ENCODE peak calls at places on chromosomes 12 and 14, in five cellular contexts. Y is GM12878, I is H1, A is HepG2, X is K562. O is an unnamed sample.

GRCh38 chr12:118498171-118498570 is 121.8 kb downstream of the SUDS3 start:
- DNase-seq in Y (no peak), I (no peak), A (no peak), X (no peak), O (no peak)

GRCh38 chr12:59030415-59030814 is 110.1 kb upstream of the LRIG3 start:
- DNase-seq in Y (no peak), I (no peak), A (no peak), X (no peak), O (no peak)

GRCh38 chr12:53325539-53326061 is 4.2 kb upstream of the AAAS start:
- DNase-seq in Y (no peak), I (peak), A (peak), X (no peak), O (peak)

GRCh38 chr12:113980537-113981337 is 14.6 kb upstream of the RBM19 start:
- DNase-seq in Y (no peak), I (peak), A (peak), X (peak), O (peak)

GRCh38 chr14:104680806-104681688 is 8.4 kb upstream of the INF2 start:
- DNase-seq in Y (no peak), I (no peak), A (peak), X (no peak), O (no peak)

GRCh38 chr14:24607635-24608492 is 1.6 kb downstream of the GZMH start:
- DNase-seq in Y (no peak), I (no peak), A (no peak), X (no peak), O (no peak)

GRCh38 chr14:28754209-28754985 is 12.2 kb upstream of the FOXG1 start:
- DNase-seq in Y (peak), I (no peak), A (peak), X (peak), O (peak)

GRCh38 chr12:12779529-12779928 is 5.9 kb upstream of the APOLD1 start:
- DNase-seq in Y (no peak), I (no peak), A (peak), X (no peak), O (no peak)

GRCh38 chr12:24649209-24649608 is 299.7 kb downstream of the BCAT1 start:
- DNase-seq in Y (no peak), I (no peak), A (no peak), X (no peak), O (no peak)

GRCh38 chr12:109157986-109158385 is 41.6 kb downstream of the ACACB start:
- DNase-seq in Y (no peak), I (no peak), A (no peak), X (no peak), O (no peak)

GRCh38 chr14:90523544-90523943 is 126.7 kb downstream of the CALM1 start:
- DNase-seq in Y (no peak), I (no peak), A (no peak), X (no peak), O (no peak)

GRCh38 chr14:93073366-93073722 is 42.4 kb downstream of the ITPK1 start:
- DNase-seq in Y (no peak), I (no peak), A (no peak), X (no peak), O (no peak)

GRCh38 chr12:100741084-100741711 is 53.4 kb upstream of the ANO4 start:
- DNase-seq in Y (no peak), I (no peak), A (peak), X (peak), O (no peak)

GRCh38 chr12:20383612-20384011 is 15.3 kb downstream of the PDE3A start:
- DNase-seq in Y (no peak), I (no peak), A (no peak), X (no peak), O (no peak)

GRCh38 chr14:60753264-60754126 is 18.9 kb downstream of the MNAT1 start:
- DNase-seq in Y (peak), I (no peak), A (no peak), X (no peak), O (no peak)

GRCh38 chr12:60052483-60052882 is 456.7 kb downstream of the SLC16A7 start:
- DNase-seq in Y (no peak), I (no peak), A (no peak), X (no peak), O (no peak)

GRCh38 chr14:62655161-62655560 is 390.1 kb downstream of the KCNH5 start:
- DNase-seq in Y (no peak), I (no peak), A (no peak), X (no peak), O (no peak)

GRCh38 chr12:93773122-93773871 is 96.1 kb downstream of the CRADD start:
- DNase-seq in Y (no peak), I (no peak), A (no peak), X (no peak), O (no peak)

GRCh38 chr14:71693373-71693772 is 238.9 kb upstream of the RGS6 start:
- DNase-seq in Y (no peak), I (no peak), A (no peak), X (no peak), O (no peak)

GRCh38 chr12:89775336-89776005 is 66.8 kb upstream of the ATP2B1 start:
- DNase-seq in Y (no peak), I (no peak), A (no peak), X (no peak), O (no peak)

GRCh38 chr12:97555547-97556200 is 93.1 kb downstream of the RMST start:
- DNase-seq in Y (no peak), I (no peak), A (no peak), X (no peak), O (no peak)

GRCh38 chr12:53485955-53486729 is 13.1 kb downstream of the MAP3K12 start:
- DNase-seq in Y (no peak), I (no peak), A (no peak), X (no peak), O (no peak)

DNA sequence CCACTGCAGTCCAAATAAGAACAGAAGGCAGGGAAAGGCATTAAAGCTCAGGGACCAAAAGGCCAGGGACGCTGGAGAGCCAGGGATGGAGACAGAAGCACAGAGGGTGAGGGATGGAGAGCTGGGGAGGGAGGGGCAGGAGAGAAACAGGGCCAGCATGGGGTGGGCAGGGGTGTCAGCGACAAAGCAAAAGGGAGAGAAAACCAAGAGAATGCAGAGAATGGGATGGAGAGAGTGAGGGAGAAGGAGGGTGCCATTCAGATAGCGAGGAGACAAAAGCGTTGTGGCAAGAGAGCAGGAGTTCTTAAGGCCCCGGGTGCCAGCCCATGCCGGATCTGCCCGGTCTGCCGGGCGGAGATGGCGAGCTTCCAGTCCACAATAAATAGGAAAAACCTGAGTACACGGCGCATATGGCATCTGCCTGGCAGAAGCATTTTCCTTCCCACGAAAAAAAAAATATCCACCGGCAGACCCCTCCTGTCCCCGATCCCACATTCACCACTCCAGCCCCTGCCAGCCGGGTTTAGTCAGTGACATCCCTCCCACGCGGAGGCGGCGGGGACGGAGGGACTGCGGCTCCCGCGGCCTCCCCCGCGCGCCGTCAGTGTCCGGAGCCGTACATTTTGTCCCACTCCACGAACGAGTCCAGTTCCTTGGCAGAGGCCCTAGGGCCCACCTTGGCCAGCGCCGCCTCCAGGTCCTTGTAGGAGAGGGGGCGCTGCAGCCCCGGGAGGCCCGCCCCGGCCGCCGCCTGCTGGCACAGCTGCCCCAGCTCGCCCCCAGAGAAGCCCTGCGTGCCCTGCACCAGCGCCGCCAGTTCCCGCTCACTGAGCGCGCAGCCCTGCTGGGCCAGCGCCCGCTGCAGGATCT is 28.4 kb downstream of the FIGNL2 start:
- DNase-seq in Y (no peak), I (no peak), A (no peak), X (no peak), O (no peak)
- TF ChIP-seq ATF2 in Y (no peak), I (no peak), A (no peak), X (no peak), O (no peak)

DNA sequence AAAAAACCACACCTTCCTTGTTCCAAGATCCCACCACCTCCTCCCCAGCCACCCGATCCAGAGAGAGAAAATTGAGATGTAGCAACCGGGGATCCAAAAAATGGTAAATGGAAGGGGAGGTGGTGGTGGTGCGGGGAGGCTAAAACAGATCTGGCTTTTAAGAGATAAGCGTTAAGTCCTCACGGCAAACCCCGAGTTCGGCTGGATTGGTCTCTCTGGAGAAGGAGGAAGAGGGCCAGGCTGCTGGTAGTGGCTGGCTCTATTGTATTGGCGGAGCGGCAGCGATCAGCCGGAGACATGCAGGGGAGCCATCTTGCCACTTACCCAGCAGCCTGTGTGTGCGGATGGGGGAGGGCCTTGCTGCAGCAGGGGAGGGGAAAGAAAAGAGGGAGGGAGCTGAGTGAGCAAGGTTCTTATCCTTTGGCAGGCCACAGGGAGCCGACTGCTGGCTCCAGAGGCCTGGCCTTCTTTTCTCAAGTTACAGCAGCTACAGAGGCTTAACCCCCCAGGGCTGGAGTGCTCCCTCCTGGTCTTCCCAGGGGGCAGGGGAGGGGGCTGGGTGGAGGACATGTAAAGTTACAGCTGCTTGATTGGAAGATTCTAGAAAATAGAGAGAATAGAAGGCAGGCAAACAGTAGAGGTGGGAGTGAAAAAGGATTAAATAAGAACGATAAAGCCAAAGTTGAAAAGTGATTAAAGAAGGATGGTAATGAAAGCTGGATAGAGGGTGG is 14.1 kb upstream of the CDH24 start:
- DNase-seq in Y (peak), I (peak), A (peak), X (peak), O (peak)
- TF ChIP-seq ATF2 in Y (no peak), I (peak), A (peak), X (no peak), O (no peak)

GRCh38 chr14:68393178-68393763 is 399.6 kb downstream of the ZFP36L1 start:
- DNase-seq in Y (no peak), I (no peak), A (no peak), X (no peak), O (no peak)

GRCh38 chr14:68396411-68396930 is 396.4 kb downstream of the ZFP36L1 start:
- DNase-seq in Y (no peak), I (no peak), A (no peak), X (no peak), O (no peak)

GRCh38 chr14:68395585-68395984 is 397.3 kb downstream of the ZFP36L1 start:
- DNase-seq in Y (no peak), I (no peak), A (no peak), X (no peak), O (no peak)

GRCh38 chr14:68394113-68394718 is 398.7 kb downstream of the ZFP36L1 start:
- DNase-seq in Y (no peak), I (no peak), A (no peak), X (no peak), O (no peak)

GRCh38 chr14:68394719-68395117 is 398.1 kb downstream of the ZFP36L1 start:
- DNase-seq in Y (no peak), I (peak), A (no peak), X (no peak), O (peak)
- TF ChIP-seq ATF2 in Y (no peak), I (no peak), A (no peak), X (no peak), O (no peak)

DNA sequence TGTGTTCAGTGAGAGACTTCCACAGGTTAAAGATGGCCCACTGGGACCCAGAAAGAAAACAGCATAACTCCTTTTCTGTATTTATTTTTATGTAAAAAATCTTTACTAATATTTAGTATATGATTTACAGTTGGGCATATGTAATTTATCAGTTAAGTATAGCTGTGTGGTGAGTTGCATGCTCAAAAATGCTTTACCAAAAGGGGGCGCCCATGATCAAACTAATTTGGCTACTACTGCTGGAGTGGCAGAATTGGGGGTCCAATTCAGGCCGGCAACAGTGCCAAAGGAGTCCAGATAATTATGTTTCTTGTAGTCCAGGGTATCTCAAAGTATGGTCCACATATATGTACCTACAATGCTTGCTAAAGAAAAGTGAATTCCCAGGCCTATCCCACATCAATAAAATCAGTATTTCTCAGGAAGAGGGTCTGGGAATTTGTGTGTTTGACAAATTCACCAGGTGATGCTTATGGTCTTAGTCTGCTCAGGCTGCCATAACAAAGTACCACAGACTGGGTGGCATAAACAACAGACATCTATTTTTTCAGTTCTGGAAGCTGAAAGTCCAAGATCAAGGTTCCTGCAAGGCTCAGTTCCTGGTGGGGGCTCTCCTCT is 152.0 kb downstream of the KTN1 start:
- DNase-seq in Y (no peak), I (peak), A (peak), X (no peak), O (peak)
- TF ChIP-seq ATF2 in Y (no peak), I (no peak), A (no peak), X (no peak), O (no peak)

GRCh38 chr12:124648710-124649384 is 81.4 kb upstream of the NCOR2 start:
- DNase-seq in Y (no peak), I (no peak), A (no peak), X (no peak), O (no peak)

GRCh38 chr12:124646385-124647230 is 79.2 kb upstream of the NCOR2 start:
- DNase-seq in Y (peak), I (peak), A (no peak), X (no peak), O (no peak)

GRCh38 chr12:124645530-124646244 is 78.3 kb upstream of the NCOR2 start:
- DNase-seq in Y (no peak), I (no peak), A (no peak), X (no peak), O (no peak)

GRCh38 chr12:124650912-124651311 is 83.5 kb upstream of the NCOR2 start:
- DNase-seq in Y (no peak), I (no peak), A (no peak), X (no peak), O (no peak)

DNA sequence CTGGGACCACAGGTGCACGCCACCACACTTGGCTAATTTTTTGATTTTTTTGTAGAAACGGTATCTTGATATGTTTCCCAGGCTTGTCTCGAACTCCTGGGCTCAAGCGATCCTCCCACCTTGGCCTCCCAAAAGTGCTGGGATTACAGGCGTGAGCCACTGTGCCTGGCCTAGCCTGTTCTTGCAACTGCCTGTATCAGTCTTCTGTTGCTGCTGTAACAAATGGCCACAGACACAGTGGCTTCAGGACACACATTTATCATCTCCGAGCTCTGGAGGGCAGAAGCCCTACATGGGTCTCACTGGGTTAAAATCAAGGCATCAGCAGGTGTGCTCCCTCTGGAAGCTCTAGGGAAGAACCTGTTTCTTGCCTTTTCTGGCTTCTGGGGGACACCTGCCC is 79.9 kb upstream of the NCOR2 start:
- DNase-seq in Y (no peak), I (no peak), A (no peak), X (no peak), O (no peak)
- TF ChIP-seq ATF2 in Y (no peak), I (no peak), A (no peak), X (no peak), O (no peak)

DNA sequence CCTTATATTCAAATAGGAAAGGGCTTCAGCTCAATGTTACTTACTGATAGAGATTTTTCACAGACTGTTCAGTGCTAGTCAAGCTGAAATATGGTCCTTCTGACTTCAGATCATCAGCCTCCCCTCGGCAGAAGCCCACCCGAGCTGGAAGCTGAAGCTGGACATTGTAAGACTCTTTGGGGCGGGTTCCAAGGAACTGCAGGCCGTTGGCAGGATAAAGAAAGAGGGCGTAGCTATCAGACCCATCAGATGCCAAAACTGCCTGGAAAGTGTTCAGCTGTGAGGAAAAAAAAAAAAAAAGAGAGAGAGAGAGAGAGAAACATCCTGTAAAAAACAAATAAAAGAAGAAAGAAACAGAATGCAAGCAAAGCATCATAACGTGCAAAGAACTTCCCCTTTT is 8.8 kb downstream of the NID2 start:
- DNase-seq in Y (no peak), I (no peak), A (no peak), X (no peak), O (no peak)
- TF ChIP-seq ATF2 in Y (no peak), I (no peak), A (no peak), X (no peak), O (no peak)

DNA sequence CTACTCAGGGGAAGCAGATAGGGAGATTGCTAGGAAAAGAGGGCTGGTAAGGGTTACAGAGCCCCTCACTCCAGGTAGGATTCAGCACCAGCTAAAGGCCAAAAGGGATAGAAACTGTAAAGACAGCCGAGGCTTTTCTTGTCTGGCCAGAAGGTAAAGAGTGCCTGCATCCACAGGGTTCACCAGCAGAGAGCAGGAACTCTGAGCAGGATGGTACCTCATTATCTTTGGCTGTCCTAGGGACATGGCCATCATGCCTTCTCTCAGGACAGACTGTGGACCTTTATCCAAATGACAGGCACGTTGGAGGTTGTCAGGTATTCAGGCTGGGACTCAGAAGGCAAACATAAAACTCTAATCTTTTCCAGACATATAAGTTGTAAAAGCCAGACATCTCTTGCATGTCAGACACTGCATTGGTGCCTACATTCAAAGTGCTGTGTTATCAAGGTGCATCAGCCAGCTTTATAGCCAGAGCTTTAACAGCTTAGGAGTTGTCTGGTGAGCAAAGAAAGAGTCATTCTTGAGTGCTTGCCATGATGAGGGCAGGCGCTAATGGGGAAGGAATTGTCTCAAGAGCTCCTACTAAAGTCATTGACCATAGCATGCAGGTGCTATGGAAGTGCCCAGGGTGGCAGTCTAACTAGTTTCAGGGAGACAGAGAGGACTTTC is 89.6 kb downstream of the PELI2 start:
- DNase-seq in Y (no peak), I (no peak), A (no peak), X (no peak), O (no peak)
- TF ChIP-seq ATF2 in Y (no peak), I (no peak), A (no peak), X (no peak), O (no peak)

GRCh38 chr12:6662602-6662905 is 365 bp downstream of the ING4 start:
- DNase-seq in Y (no peak), I (no peak), A (no peak), X (peak), O (no peak)
- TF ChIP-seq ATF2 in Y (no peak), I (no peak), A (no peak), X (no peak), O (no peak)

GRCh38 chr14:95117937-95118726 is 39.2 kb downstream of the DICER1 start:
- DNase-seq in Y (no peak), I (no peak), A (no peak), X (no peak), O (no peak)
- TF ChIP-seq ATF2 in Y (no peak), I (no peak), A (no peak), X (no peak), O (no peak)

DNA sequence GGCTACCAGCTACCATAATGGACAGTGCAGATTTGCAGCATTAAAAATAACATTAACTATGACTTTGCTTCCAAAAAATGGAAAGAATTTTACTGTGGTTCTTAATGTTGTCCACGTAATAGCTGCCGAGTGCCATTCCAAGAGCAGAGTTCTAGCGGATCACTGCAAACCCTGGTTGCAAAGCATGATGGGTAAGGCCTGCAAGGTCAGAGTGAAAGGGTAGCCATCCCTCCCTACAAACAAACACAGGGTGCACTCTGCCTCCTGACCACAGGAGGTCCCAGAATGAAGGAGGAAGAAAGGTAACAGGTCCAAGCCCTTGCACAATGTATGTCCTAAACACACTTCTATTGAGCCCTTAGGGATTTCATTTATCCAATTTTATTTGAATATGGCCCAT is 157.6 kb downstream of the DPF3 start:
- DNase-seq in Y (no peak), I (no peak), A (peak), X (peak), O (no peak)
- TF ChIP-seq ATF2 in Y (no peak), I (no peak), A (no peak), X (no peak), O (no peak)